ENCODE peak calls at places on chromosomes 7 and 10, in four cellular contexts. C is HepG2, W is K562, O is SK-N-SH. G is an unnamed sample.

GRCh38 chr7:74579800-74580685 is 77.5 kb upstream of the GTF2I start:
- DNase-seq in W (no peak), C (peak; percentile 94), O (no peak), G (no peak)

GRCh38 chr10:29957887-29958330 is 101.5 kb downstream of the JCAD start:
- DNase-seq in C (no peak), W (no peak), O (no peak), G (no peak)

GRCh38 chr10:60808031-60808430 is 29.8 kb downstream of the CDK1 start:
- DNase-seq in W (no peak), C (no peak), O (no peak), G (no peak)

GRCh38 chr10:84820121-84820520 is 491.7 kb downstream of the CCSER2 start:
- DNase-seq in O (no peak), C (peak; percentile 11), W (peak; percentile 26), G (peak; percentile 10)

GRCh38 chr10:118034755-118035154 is 12.0 kb downstream of the RAB11FIP2 start:
- DNase-seq in C (no peak), O (no peak), W (no peak), G (no peak)

GRCh38 chr7:132519936-132520335 is 56.3 kb downstream of the PLXNA4 start:
- DNase-seq in C (no peak), W (no peak), O (no peak), G (no peak)

GRCh38 chr10:51257511-51258248 is 183.4 kb downstream of the PRKG1 start:
- DNase-seq in O (no peak), W (no peak), C (no peak), G (no peak)

GRCh38 chr10:74433993-74434392 is 283.0 kb downstream of the ADK start:
- DNase-seq in O (no peak), C (no peak), W (no peak), G (no peak)

GRCh38 chr10:24196426-24197039 is 12.4 kb upstream of the KIAA1217 start:
- DNase-seq in W (peak; percentile 73), C (peak; percentile 74), O (peak; percentile 76), G (peak; percentile 60)

GRCh38 chr7:75980126-75980864 is 14.1 kb downstream of the TMEM120A start:
- DNase-seq in W (no peak), C (no peak), O (peak; percentile 45), G (no peak)

GRCh38 chr7:8168336-8168735 is 93.6 kb downstream of the ICA1 start:
- DNase-seq in C (no peak), O (no peak), W (no peak), G (no peak)

GRCh38 chr7:22488643-22489462 is 11.1 kb downstream of the STEAP1B start:
- DNase-seq in O (peak; percentile 79), C (peak; percentile 60), W (peak; percentile 64), G (peak; percentile 54)

GRCh38 chr7:56175784-56176183 is 59.6 kb upstream of the NUPR2 start:
- DNase-seq in C (no peak), O (peak; percentile 36), W (no peak), G (no peak)

GRCh38 chr7:34260282-34260681 is 354.9 kb downstream of the BMPER start:
- DNase-seq in W (no peak), O (no peak), C (no peak), G (peak; percentile 61)

GRCh38 chr7:92781117-92781720 is 55.2 kb downstream of the CDK6 start:
- DNase-seq in O (peak; percentile 54), C (peak; percentile 63), W (no peak), G (no peak)

GRCh38 chr10:8360814-8361509 is 306.5 kb downstream of the GATA3 start:
- DNase-seq in C (no peak), O (no peak), W (no peak), G (no peak)

GRCh38 chr10:48600645-48601505 is 4.0 kb downstream of the ARHGAP22 start:
- DNase-seq in O (no peak), C (no peak), W (no peak), G (no peak)

GRCh38 chr7:30642789-30643188 is 39.5 kb downstream of the CRHR2 start:
- DNase-seq in W (no peak), O (no peak), C (no peak), G (no peak)

GRCh38 chr7:131525820-131526219 is 30.6 kb downstream of the PODXL start:
- DNase-seq in W (no peak), O (no peak), C (no peak), G (no peak)

GRCh38 chr7:115087437-115087836 is 165.5 kb downstream of the MDFIC start:
- DNase-seq in C (peak; percentile 31), O (no peak), W (no peak), G (peak; percentile 29)

GRCh38 chr10:60427709-60428386 is 38.2 kb upstream of the ANK3 start:
- DNase-seq in W (no peak), C (no peak), O (no peak), G (no peak)

GRCh38 chr10:75395955-75396860 is 5.4 kb downstream of the ZNF503 start:
- DNase-seq in C (no peak), W (no peak), O (no peak), G (no peak)

GRCh38 chr10:73819513-73820093 is 8.2 kb upstream of the NDST2 start:
- DNase-seq in C (no peak), W (no peak), O (no peak), G (no peak)

GRCh38 chr10:33509231-33509871 is 174.9 kb upstream of the NRP1 start:
- DNase-seq in O (peak; percentile 19), C (peak; percentile 92), W (no peak), G (peak; percentile 56)

GRCh38 chr7:34133356-34133982 is 228.1 kb downstream of the BMPER start:
- DNase-seq in W (no peak), O (peak; percentile 11), C (no peak), G (no peak)

GRCh38 chr7:142785841-142786250 is 15.1 kb downstream of the PRSS2 start:
- DNase-seq in C (no peak), O (no peak), W (no peak), G (no peak)

GRCh38 chr10:62058896-62059423 is 157.5 kb downstream of the ARID5B start:
- DNase-seq in C (no peak), W (no peak), O (no peak), G (no peak)

GRCh38 chr10:130740166-130740565 is 571.4 kb downstream of the TCERG1L start:
- DNase-seq in W (no peak), C (no peak), O (no peak), G (no peak)

GRCh38 chr7:24912424-24912823 is 67.6 kb downstream of the OSBPL3 start:
- DNase-seq in O (no peak), C (no peak), W (no peak), G (no peak)

GRCh38 chr10:31143331-31143935 is 111.8 kb upstream of the ZNF438 start:
- DNase-seq in W (no peak), C (no peak), O (no peak), G (no peak)

GRCh38 chr7:96669812-96670211 is 39.8 kb downstream of the SEM1 start:
- DNase-seq in O (no peak), W (no peak), C (no peak), G (no peak)

GRCh38 chr10:87635498-87636312 is 24.0 kb upstream of the PAPSS2 start:
- DNase-seq in C (peak; percentile 43), O (no peak), W (no peak), G (peak; percentile 61)

GRCh38 chr10:21134645-21135395 is 237.7 kb upstream of the NEBL start:
- DNase-seq in O (no peak), C (peak; percentile 27), W (no peak), G (peak; percentile 38)

GRCh38 chr7:38727184-38727940 is 96.2 kb upstream of the AMPH start:
- DNase-seq in C (no peak), W (no peak), O (no peak), G (no peak)

GRCh38 chr10:103226011-103226410 is 19.7 kb upstream of the RPEL1 start:
- DNase-seq in W (no peak), C (no peak), O (no peak), G (no peak)

GRCh38 chr10:102313221-102313896 is 68.0 kb downstream of the GBF1 start:
- DNase-seq in O (no peak), C (no peak), W (no peak), G (no peak)

GRCh38 chr10:79074732-79075131 is 6.0 kb downstream of the ZMIZ1 start:
- DNase-seq in O (peak; percentile 68), C (no peak), W (no peak), G (no peak)

GRCh38 chr10:110900983-110901382 is 18.0 kb downstream of the BBIP1 start:
- DNase-seq in C (no peak), W (no peak), O (no peak), G (no peak)

GRCh38 chr10:110901954-110902819 is 16.8 kb downstream of the BBIP1 start:
- DNase-seq in O (no peak), C (no peak), W (peak; percentile 8), G (peak; percentile 48)

GRCh38 chr10:110898391-110898790 is 20.6 kb downstream of the BBIP1 start:
- DNase-seq in C (no peak), W (no peak), O (no peak), G (no peak)

GRCh38 chr10:110903280-110904278 is 15.4 kb downstream of the BBIP1 start:
- DNase-seq in C (no peak), O (no peak), W (no peak), G (no peak)
- TF ChIP-seq ELF1 in C (no peak), O (no peak), W (no peak), G (no peak)

DNA sequence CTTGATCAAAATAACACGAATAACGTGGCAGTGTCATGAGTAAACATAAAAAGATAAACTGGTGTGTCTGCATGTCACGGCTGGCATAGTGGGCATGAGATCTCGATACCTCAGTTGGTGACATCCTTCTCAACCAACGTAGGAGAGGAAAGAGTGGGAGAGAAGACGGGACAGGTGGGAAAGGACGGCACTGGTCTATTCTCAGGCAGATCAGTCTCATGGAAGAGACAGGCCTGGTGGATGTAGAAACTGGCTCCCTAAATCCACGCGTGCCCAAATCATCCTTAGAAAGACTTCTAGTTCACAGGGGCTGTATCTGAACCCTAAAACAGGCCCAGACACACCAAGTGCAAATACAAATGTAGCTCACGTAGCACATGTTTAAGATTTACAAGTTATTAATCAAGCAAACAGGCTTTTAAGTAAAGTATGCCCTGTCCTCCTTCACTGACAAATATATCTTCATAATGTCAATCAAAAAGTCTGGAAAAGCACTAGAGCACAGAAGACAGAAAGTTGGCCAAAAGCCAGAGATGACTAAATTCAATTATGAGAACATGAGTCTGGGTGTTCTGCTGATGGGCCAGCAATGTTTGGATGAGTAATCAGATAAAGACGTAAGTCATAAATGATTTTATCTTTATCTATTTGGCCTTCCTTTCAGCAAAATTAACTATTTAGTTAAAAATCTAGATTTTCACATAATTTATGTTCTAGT is 56.3 kb downstream of the SFMBT2 start:
- DNase-seq in O (peak; percentile 62), C (no peak), W (no peak), G (no peak)
- H3K4me2 ChIP-seq in O (no peak overlapping the region), C (no peak overlapping the region), W (no peak overlapping the region), G (no peak overlapping the region)

DNA sequence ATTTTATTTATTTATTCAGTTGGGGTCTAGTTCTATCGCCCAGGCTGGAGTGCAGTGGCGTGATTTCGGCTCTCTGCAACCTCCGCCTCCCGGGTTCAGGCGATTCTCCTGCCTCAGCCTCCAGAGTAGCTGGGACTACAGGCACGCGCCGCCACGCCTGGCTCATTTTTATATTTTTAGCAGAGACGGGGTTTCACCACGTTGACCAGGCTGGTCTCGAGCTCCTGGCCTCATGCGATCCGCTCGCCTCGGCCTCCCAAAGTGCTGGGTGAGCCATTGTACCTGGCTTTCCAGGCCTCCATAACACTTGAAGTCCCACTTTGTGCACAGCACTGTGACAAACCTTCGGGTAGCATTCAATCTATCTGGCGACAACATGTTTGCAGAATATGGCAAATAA is 1.0 kb upstream of the DCLRE1C start:
- DNase-seq in W (no peak), C (no peak), O (no peak), G (no peak)
- TF ChIP-seq ELF1 in W (no peak), C (no peak), O (no peak), G (no peak)

GRCh38 chr7:18216270-18216669 is 188.6 kb upstream of the PRPS1L1 start:
- DNase-seq in O (no peak), W (no peak), C (no peak), G (no peak)
- H3K4me2 ChIP-seq in O (no peak overlapping the region), W (no peak overlapping the region), C (no peak overlapping the region), G (no peak overlapping the region)

GRCh38 chr10:34528320-34528719 is 286.8 kb downstream of the PARD3 start:
- DNase-seq in O (no peak), W (no peak), C (peak; percentile 41), G (peak; percentile 92)
- TF ChIP-seq ELF1 in O (no peak), W (no peak), C (no peak), G (no peak)

G was measured in HCT116.